ENCODE peak calls at places on chromosomes 5 and 9, in six cellular contexts. W is RKO; D is iris pigment epithelial cell; K is stimulated activated CD8-positive, alpha-beta memory T cell treated with anti-CD3 and anti-CD28 coated beads, Interleukin-15, amount 100 ng/mL, for 4 hours; O is NCI-H2029 treated with DMSO at 0.1 percent for 48 hours; J is NCI-H774. L is an unnamed sample.

GRCh38 chr5:134247825-134248224 is 22.0 kb upstream of the PPP2CA start:
- DNase-seq in W (no peak), D (no peak), K (no peak), O (no peak), J (no peak), L (no peak)

GRCh38 chr5:145777445-145778063 is 57.6 kb downstream of the PRELID2 start:
- DNase-seq in W (no peak), D (no peak), K (no peak), O (no peak), J (no peak), L (no peak)

GRCh38 chr5:106843812-106844416 is 826.8 kb downstream of the EFNA5 start:
- DNase-seq in W (peak; percentile 35), D (peak; percentile 14), K (no peak), O (peak; percentile 37), J (no peak), L (no peak)

GRCh38 chr5:66230551-66230950 is 86.5 kb downstream of the SREK1 start:
- DNase-seq in W (peak; percentile 27), D (peak; percentile 38), K (no peak), O (peak; percentile 56), J (peak; percentile 42), L (no peak)

GRCh38 chr5:35319231-35320002 is 89.1 kb upstream of the PRLR start:
- DNase-seq in W (peak; percentile 44), D (peak; percentile 14), K (no peak), O (no peak), J (no peak), L (peak; percentile 1)

GRCh38 chr5:102678267-102679058 is 76.6 kb upstream of the PAM start:
- DNase-seq in W (peak; percentile 41), D (peak; percentile 77), K (no peak), O (no peak), J (no peak), L (no peak)

GRCh38 chr9:8366161-8366926 is 566.8 kb upstream of the DMAC1 start:
- DNase-seq in W (peak; percentile 19), D (peak; percentile 20), K (no peak), O (no peak), J (no peak), L (no peak)

GRCh38 chr9:116157436-116158138 is 4.0 kb downstream of the PAPPA start:
- DNase-seq in W (no peak), D (peak; percentile 85), K (no peak), O (no peak), J (no peak), L (no peak)

GRCh38 chr5:43039468-43040286 is 442 bp downstream of the ANXA2R start:
- DNase-seq in W (peak; percentile 74), D (peak; percentile 91), K (no peak), O (peak; percentile 82), J (peak; percentile 79), L (peak; percentile 77)

GRCh38 chr9:68768619-68769018 is 63.6 kb downstream of the PIP5K1B start:
- DNase-seq in W (no peak), D (no peak), K (no peak), O (no peak), J (no peak), L (no peak)

GRCh38 chr5:139903805-139904565 is 108.4 kb downstream of the PSD2 start:
- DNase-seq in W (no peak), D (no peak), K (no peak), O (no peak), J (no peak), L (no peak)

GRCh38 chr5:96565843-96566242 is 96.3 kb upstream of the CAST start:
- DNase-seq in W (peak; percentile 54), D (peak; percentile 84), K (no peak), O (no peak), J (no peak), L (peak; percentile 27)

GRCh38 chr5:178357127-178357526 is 124.5 kb upstream of the PHYKPL start:
- DNase-seq in W (no peak), D (no peak), K (no peak), O (no peak), J (no peak), L (no peak)

GRCh38 chr5:75567710-75568109 is 43.5 kb upstream of the ANKDD1B start:
- DNase-seq in W (peak; percentile 28), D (peak; percentile 80), K (no peak), O (no peak), J (no peak), L (no peak)

GRCh38 chr5:96288845-96289185 is 144.2 kb downstream of the PCSK1 start:
- DNase-seq in W (no peak), D (peak; percentile 86), K (no peak), O (no peak), J (no peak), L (no peak)

GRCh38 chr9:70263421-70263820 is 4.6 kb downstream of the SMC5 start:
- DNase-seq in W (peak; percentile 48), D (peak; percentile 53), K (no peak), O (no peak), J (no peak), L (no peak)

GRCh38 chr9:137441289-137441934 is at the start of gene ENTPD8:
- DNase-seq in W (no peak), D (no peak), K (no peak), O (no peak), J (peak; percentile 97), L (peak; percentile 37)

GRCh38 chr5:96125335-96125891 is 163.8 kb upstream of the ELL2 start:
- DNase-seq in W (no peak), D (no peak), K (no peak), O (no peak), J (no peak), L (no peak)

GRCh38 chr5:26295541-26295940 is 742.8 kb downstream of the CDH9 start:
- DNase-seq in W (peak; percentile 51), D (no peak), K (no peak), O (no peak), J (no peak), L (no peak)

GRCh38 chr9:127537014-127537413 is 75.1 kb upstream of the STXBP1 start:
- DNase-seq in W (no peak), D (peak; percentile 71), K (no peak), O (no peak), J (no peak), L (no peak)

GRCh38 chr9:114737118-114737517 is 55.1 kb upstream of the TEX48 start:
- DNase-seq in W (no peak), D (no peak), K (peak; percentile 32), O (no peak), J (no peak), L (no peak)